ENCODE peak calls at places on chromosomes 1 and 21, in seven cellular contexts. One of them, this sample, is unnamed.

GRCh38 chr1:51907079-51907702 is 28.7 kb upstream of the NRDC start:
- DNase-seq in T-helper 17 cell: no peak
- DNase-seq in tibial artery: no peak
- DNase-seq in HS-27A: no peak
- DNase-seq in stimulated activated CD4-positive, alpha-beta T cell treated with anti-CD3 and anti-CD28 coated beads, Interleukin-2, amount 100 ng/mL, for 48 hours: no peak
- DNase-seq in T-helper 9 cell: no peak
- DNase-seq in lower lobe of right lung: no peak
- DNase-seq in this sample: no peak

GRCh38 chr1:244035358-244035757 is 15.7 kb upstream of the ZBTB18 start:
- DNase-seq in T-helper 17 cell: no peak
- DNase-seq in tibial artery: no peak
- DNase-seq in HS-27A: no peak
- DNase-seq in stimulated activated CD4-positive, alpha-beta T cell treated with anti-CD3 and anti-CD28 coated beads, Interleukin-2, amount 100 ng/mL, for 48 hours: no peak
- DNase-seq in T-helper 9 cell: no peak
- DNase-seq in lower lobe of right lung: no peak
- DNase-seq in this sample: no peak

GRCh38 chr1:17206196-17206595 is 1.3 kb downstream of the PADI1 start:
- DNase-seq in T-helper 17 cell: no peak
- DNase-seq in tibial artery: no peak
- DNase-seq in HS-27A: no peak
- DNase-seq in stimulated activated CD4-positive, alpha-beta T cell treated with anti-CD3 and anti-CD28 coated beads, Interleukin-2, amount 100 ng/mL, for 48 hours: no peak
- DNase-seq in T-helper 9 cell: no peak
- DNase-seq in lower lobe of right lung: peak
- DNase-seq in this sample: no peak

GRCh38 chr1:10958614-10959013 is 53.8 kb upstream of the TARDBP start:
- DNase-seq in T-helper 17 cell: no peak
- DNase-seq in tibial artery: no peak
- DNase-seq in HS-27A: no peak
- DNase-seq in stimulated activated CD4-positive, alpha-beta T cell treated with anti-CD3 and anti-CD28 coated beads, Interleukin-2, amount 100 ng/mL, for 48 hours: no peak
- DNase-seq in T-helper 9 cell: no peak
- DNase-seq in lower lobe of right lung: no peak
- DNase-seq in this sample: no peak

GRCh38 chr1:91124989-91125417 is 103.2 kb upstream of the ZNF644 start:
- DNase-seq in T-helper 17 cell: no peak
- DNase-seq in tibial artery: no peak
- DNase-seq in HS-27A: no peak
- DNase-seq in stimulated activated CD4-positive, alpha-beta T cell treated with anti-CD3 and anti-CD28 coated beads, Interleukin-2, amount 100 ng/mL, for 48 hours: peak
- DNase-seq in T-helper 9 cell: no peak
- DNase-seq in lower lobe of right lung: no peak
- DNase-seq in this sample: no peak

GRCh38 chr21:18493420-18493819 is 89.8 kb upstream of the TMPRSS15 start:
- DNase-seq in T-helper 17 cell: no peak
- DNase-seq in tibial artery: no peak
- DNase-seq in HS-27A: peak
- DNase-seq in stimulated activated CD4-positive, alpha-beta T cell treated with anti-CD3 and anti-CD28 coated beads, Interleukin-2, amount 100 ng/mL, for 48 hours: no peak
- DNase-seq in T-helper 9 cell: no peak
- DNase-seq in lower lobe of right lung: no peak
- DNase-seq in this sample: no peak

GRCh38 chr1:4172659-4173599 is 272.9 kb upstream of the C1orf174 start:
- DNase-seq in T-helper 17 cell: no peak
- DNase-seq in tibial artery: peak
- DNase-seq in HS-27A: no peak
- DNase-seq in stimulated activated CD4-positive, alpha-beta T cell treated with anti-CD3 and anti-CD28 coated beads, Interleukin-2, amount 100 ng/mL, for 48 hours: no peak
- DNase-seq in T-helper 9 cell: no peak
- DNase-seq in lower lobe of right lung: no peak
- DNase-seq in this sample: no peak

GRCh38 chr21:45854702-45855247 is 126.8 kb upstream of the COL6A1 start:
- DNase-seq in T-helper 17 cell: no peak
- DNase-seq in tibial artery: no peak
- DNase-seq in HS-27A: no peak
- DNase-seq in stimulated activated CD4-positive, alpha-beta T cell treated with anti-CD3 and anti-CD28 coated beads, Interleukin-2, amount 100 ng/mL, for 48 hours: no peak
- DNase-seq in T-helper 9 cell: no peak
- DNase-seq in lower lobe of right lung: no peak
- DNase-seq in this sample: peak

GRCh38 chr1:168280577-168280976 is at the start of gene TBX19:
- DNase-seq in T-helper 17 cell: no peak
- DNase-seq in tibial artery: no peak
- DNase-seq in HS-27A: no peak
- DNase-seq in stimulated activated CD4-positive, alpha-beta T cell treated with anti-CD3 and anti-CD28 coated beads, Interleukin-2, amount 100 ng/mL, for 48 hours: no peak
- DNase-seq in T-helper 9 cell: no peak
- DNase-seq in lower lobe of right lung: no peak
- DNase-seq in this sample: no peak

GRCh38 chr1:160211010-160211790 is 6.0 kb downstream of the PEA15 start:
- DNase-seq in T-helper 17 cell: no peak
- DNase-seq in tibial artery: no peak
- DNase-seq in HS-27A: no peak
- DNase-seq in stimulated activated CD4-positive, alpha-beta T cell treated with anti-CD3 and anti-CD28 coated beads, Interleukin-2, amount 100 ng/mL, for 48 hours: no peak
- DNase-seq in T-helper 9 cell: no peak
- DNase-seq in lower lobe of right lung: no peak
- DNase-seq in this sample: no peak

GRCh38 chr21:45151484-45152115 is 77.2 kb downstream of the ADARB1 start:
- DNase-seq in T-helper 17 cell: no peak
- DNase-seq in tibial artery: peak
- DNase-seq in HS-27A: no peak
- DNase-seq in stimulated activated CD4-positive, alpha-beta T cell treated with anti-CD3 and anti-CD28 coated beads, Interleukin-2, amount 100 ng/mL, for 48 hours: no peak
- DNase-seq in T-helper 9 cell: no peak
- DNase-seq in lower lobe of right lung: no peak
- DNase-seq in this sample: no peak

GRCh38 chr1:3656450-3657095 is 4.3 kb downstream of the TP73 start:
- DNase-seq in T-helper 17 cell: no peak
- DNase-seq in tibial artery: no peak
- DNase-seq in HS-27A: no peak
- DNase-seq in stimulated activated CD4-positive, alpha-beta T cell treated with anti-CD3 and anti-CD28 coated beads, Interleukin-2, amount 100 ng/mL, for 48 hours: no peak
- DNase-seq in T-helper 9 cell: no peak
- DNase-seq in lower lobe of right lung: no peak
- DNase-seq in this sample: no peak

GRCh38 chr1:173202430-173203145 is 4.5 kb downstream of the TNFSF4 start:
- DNase-seq in T-helper 17 cell: no peak
- DNase-seq in tibial artery: no peak
- DNase-seq in HS-27A: peak
- DNase-seq in stimulated activated CD4-positive, alpha-beta T cell treated with anti-CD3 and anti-CD28 coated beads, Interleukin-2, amount 100 ng/mL, for 48 hours: no peak
- DNase-seq in T-helper 9 cell: no peak
- DNase-seq in lower lobe of right lung: no peak
- DNase-seq in this sample: no peak

GRCh38 chr1:201781447-201781846 is 47.5 kb upstream of the IPO9 start:
- DNase-seq in T-helper 17 cell: no peak
- DNase-seq in tibial artery: no peak
- DNase-seq in HS-27A: no peak
- DNase-seq in stimulated activated CD4-positive, alpha-beta T cell treated with anti-CD3 and anti-CD28 coated beads, Interleukin-2, amount 100 ng/mL, for 48 hours: no peak
- DNase-seq in T-helper 9 cell: no peak
- DNase-seq in lower lobe of right lung: no peak
- DNase-seq in this sample: no peak

GRCh38 chr1:216665891-216666290 is 57.3 kb downstream of the ESRRG start:
- DNase-seq in T-helper 17 cell: no peak
- DNase-seq in tibial artery: no peak
- DNase-seq in HS-27A: no peak
- DNase-seq in stimulated activated CD4-positive, alpha-beta T cell treated with anti-CD3 and anti-CD28 coated beads, Interleukin-2, amount 100 ng/mL, for 48 hours: no peak
- DNase-seq in T-helper 9 cell: no peak
- DNase-seq in lower lobe of right lung: no peak
- DNase-seq in this sample: no peak

GRCh38 chr1:82090104-82090503 is 289.4 kb downstream of the ADGRL2 start:
- DNase-seq in T-helper 17 cell: no peak
- DNase-seq in tibial artery: no peak
- DNase-seq in HS-27A: no peak
- DNase-seq in stimulated activated CD4-positive, alpha-beta T cell treated with anti-CD3 and anti-CD28 coated beads, Interleukin-2, amount 100 ng/mL, for 48 hours: no peak
- DNase-seq in T-helper 9 cell: no peak
- DNase-seq in lower lobe of right lung: no peak
- DNase-seq in this sample: no peak